ENCODE peak calls at places on chromosomes 5 and 9, in ten cellular contexts. I, G, M, P, U, R, Q, F, J and X are unnamed samples.

GRCh38 chr5:117829646-117830045 is 1158.7 kb downstream of the DTWD2 start:
- DNase-seq in U (peak), Q (no peak), R (no peak), F (no peak), J (no peak), G (no peak), P (no peak), M (no peak), I (no peak), X (no peak)

GRCh38 chr5:14202462-14202861 is 59.3 kb downstream of the TRIO start:
- DNase-seq in U (no peak), I (no peak), M (peak), G (peak), Q (no peak), P (peak), F (no peak), J (peak), R (peak), X (no peak)

GRCh38 chr9:28678097-28678496 is 1104.8 kb upstream of the C9orf72 start:
- DNase-seq in I (no peak), M (no peak), Q (peak), U (no peak), R (no peak), G (no peak), F (no peak), P (peak), J (no peak), X (no peak)

GRCh38 chr9:74036549-74037231 is 460.4 kb upstream of the RORB start:
- DNase-seq in G (peak), R (no peak), M (no peak), F (no peak), I (no peak), J (peak), Q (no peak), U (no peak), P (no peak), X (no peak)

GRCh38 chr9:6417186-6417585 is 4.2 kb downstream of the UHRF2 start:
- DNase-seq in G (no peak), U (no peak), P (no peak), Q (no peak), F (no peak), J (peak), I (no peak), R (no peak), M (peak), X (no peak)

GRCh38 chr5:61641748-61642565 is 309.9 kb downstream of the ZSWIM6 start:
- DNase-seq in G (no peak), J (no peak), U (no peak), F (no peak), M (no peak), P (no peak), I (no peak), Q (no peak), R (no peak), X (no peak)

GRCh38 chr9:27019589-27019988 is 14.1 kb upstream of the LRRC19 start:
- DNase-seq in J (peak), M (no peak), F (no peak), I (no peak), U (no peak), P (no peak), G (peak), R (no peak), Q (no peak), X (no peak)

GRCh38 chr5:1380011-1380817 is 35.3 kb upstream of the CLPTM1L start:
- DNase-seq in M (peak), Q (no peak), R (peak), I (peak), J (peak), F (peak), P (no peak), U (peak), G (no peak), X (no peak)